ENCODE peak calls at places on chromosomes 16 and 17, in six cellular contexts. U, Y, A, J, X and Q are unnamed samples.

GRCh38 chr17:8152112-8152775 is at the start of gene PER1:
- DNase-seq in U (peak), Y (peak), A (peak), J (peak), X (peak), Q (peak)

GRCh38 chr17:2059125-2059836 is 4.4 kb downstream of the HIC1 start:
- DNase-seq in U (no peak), Y (no peak), A (no peak), J (no peak), X (no peak), Q (no peak)

GRCh38 chr16:67865318-67865717 is 7.5 kb upstream of the EDC4 start:
- DNase-seq in U (no peak), Y (no peak), A (peak), J (peak), X (peak), Q (no peak)

GRCh38 chr17:36463916-36464764 is 22.3 kb upstream of the ZNHIT3 start:
- DNase-seq in U (peak), Y (peak), A (peak), J (peak), X (peak), Q (peak)

GRCh38 chr17:17752822-17753448 is 71.7 kb downstream of the RAI1 start:
- DNase-seq in U (no peak), Y (no peak), A (peak), J (no peak), X (no peak), Q (no peak)

GRCh38 chr17:76473541-76473985 is 6.2 kb downstream of the AANAT start:
- DNase-seq in U (no peak), Y (no peak), A (peak), J (no peak), X (no peak), Q (no peak)

GRCh38 chr16:65012357-65012756 is 109.5 kb downstream of the CDH11 start:
- DNase-seq in U (peak), Y (no peak), A (peak), J (peak), X (no peak), Q (no peak)

GRCh38 chr17:29571883-29572681 is 3.6 kb downstream of the TP53I13 start:
- DNase-seq in U (no peak), Y (peak), A (peak), J (no peak), X (no peak), Q (no peak)

GRCh38 chr17:16521070-16521727 is 29.2 kb upstream of the LRRC75A start:
- DNase-seq in U (peak), Y (peak), A (peak), J (peak), X (peak), Q (peak)

GRCh38 chr17:41971721-41972523 is 5.3 kb downstream of the CNP start:
- DNase-seq in U (no peak), Y (no peak), A (no peak), J (no peak), X (no peak), Q (no peak)

GRCh38 chr17:1787301-1787902 is 25.5 kb downstream of the SERPINF1 start:
- DNase-seq in U (peak), Y (peak), A (peak), J (peak), X (peak), Q (peak)

GRCh38 chr17:30091771-30092170 is 24.8 kb upstream of the NSRP1 start:
- DNase-seq in U (peak), Y (no peak), A (peak), J (peak), X (peak), Q (no peak)

GRCh38 chr16:28491080-28491969 is 549 bp downstream of the CLN3 start:
- DNase-seq in U (no peak), Y (peak), A (peak), J (peak), X (peak), Q (no peak)

GRCh38 chr17:50201226-50201854 is at the start of gene COL1A1:
- DNase-seq in U (peak), Y (peak), A (peak), J (peak), X (no peak), Q (peak)

GRCh38 chr17:79654960-79655382 is 44.1 kb upstream of the RBFOX3 start:
- DNase-seq in U (no peak), Y (peak), A (no peak), J (no peak), X (no peak), Q (no peak)

GRCh38 chr16:54503011-54503410 is 216.4 kb upstream of the IRX3 start:
- DNase-seq in U (no peak), Y (peak), A (peak), J (peak), X (no peak), Q (no peak)

GRCh38 chr17:65560628-65561371 is 648 bp downstream of the AXIN2 start:
- DNase-seq in U (peak), Y (peak), A (peak), J (peak), X (peak), Q (peak)

GRCh38 chr16:49351119-49351518 is 22.5 kb upstream of the C16orf78 start:
- DNase-seq in U (no peak), Y (no peak), A (no peak), J (no peak), X (no peak), Q (no peak)

GRCh38 chr17:21075739-21076085 is 32.9 kb upstream of the USP22 start:
- DNase-seq in U (no peak), Y (no peak), A (no peak), J (no peak), X (no peak), Q (no peak)

GRCh38 chr16:12833939-12834338 is 30.3 kb upstream of the CPPED1 start:
- DNase-seq in U (peak), Y (no peak), A (peak), J (peak), X (peak), Q (no peak)

GRCh38 chr17:559699-560378 is 154.8 kb downstream of the VPS53 start:
- DNase-seq in U (peak), Y (no peak), A (peak), J (peak), X (peak), Q (peak)

GRCh38 chr17:73099504-73099903 is 7.0 kb upstream of the SLC39A11 start:
- DNase-seq in U (no peak), Y (no peak), A (no peak), J (no peak), X (no peak), Q (no peak)

GRCh38 chr17:60952747-60953146 is 275.1 kb downstream of the BCAS3 start:
- DNase-seq in U (no peak), Y (no peak), A (no peak), J (no peak), X (no peak), Q (no peak)

GRCh38 chr16:17555176-17555575 is 84.4 kb upstream of the XYLT1 start:
- DNase-seq in U (peak), Y (no peak), A (peak), J (peak), X (no peak), Q (peak)

GRCh38 chr17:31598921-31599571 is 207.6 kb downstream of the RAB11FIP4 start:
- DNase-seq in U (peak), Y (no peak), A (no peak), J (peak), X (peak), Q (no peak)

GRCh38 chr17:80586464-80587228 is 42.0 kb downstream of the RPTOR start:
- DNase-seq in U (no peak), Y (no peak), A (no peak), J (no peak), X (peak), Q (no peak)

GRCh38 chr17:47820023-47820789 is 1.4 kb downstream of the OSBPL7 start:
- DNase-seq in U (no peak), Y (peak), A (no peak), J (no peak), X (no peak), Q (no peak)

GRCh38 chr17:40828454-40829039 is 6.1 kb upstream of the KRT10 start:
- DNase-seq in U (peak), Y (no peak), A (no peak), J (peak), X (no peak), Q (no peak)

GRCh38 chr16:66334856-66335255 is 31.6 kb upstream of the CDH5 start:
- DNase-seq in U (no peak), Y (no peak), A (no peak), J (no peak), X (no peak), Q (no peak)

GRCh38 chr16:48014349-48015135 is 141.3 kb downstream of the ABCC12 start:
- DNase-seq in U (peak), Y (no peak), A (peak), J (peak), X (peak), Q (no peak)

GRCh38 chr17:52106638-52107261 is 51.8 kb downstream of the CA10 start:
- DNase-seq in U (peak), Y (peak), A (peak), J (peak), X (peak), Q (peak)

GRCh38 chr17:8961861-8962260 is 3.6 kb downstream of the PIK3R5 start:
- DNase-seq in U (no peak), Y (no peak), A (no peak), J (no peak), X (no peak), Q (no peak)

GRCh38 chr17:20896153-20896649 is 146.6 kb downstream of the USP22 start:
- DNase-seq in U (no peak), Y (peak), A (peak), J (peak), X (peak), Q (no peak)

GRCh38 chr16:89922477-89922883 is 662 bp upstream of the TUBB3 start:
- DNase-seq in U (peak), Y (peak), A (peak), J (peak), X (peak), Q (peak)

GRCh38 chr17:43994272-43995149 is 9.9 kb upstream of the NAGS start:
- DNase-seq in U (peak), Y (peak), A (peak), J (peak), X (no peak), Q (peak)